ENCODE peak calls at places on chromosomes 5 and 9, in six cellular contexts. Q is IMR-90, Y is A549, P is right lobe of liver, O is ovary, L is MM.1S. K is an unnamed sample.

GRCh38 chr9:2413196-2413840 is 208.3 kb upstream of the VLDLR start:
- DNase-seq in Y (no peak), P (no peak), O (no peak), Q (no peak), L (no peak), K (no peak)

GRCh38 chr5:53560028-53560427 is 411 bp upstream of the NDUFS4 start:
- DNase-seq in O (no peak), P (no peak), Q (no peak), L (no peak), Y (no peak), K (no peak)

GRCh38 chr5:73596705-73597328 is 29.2 kb upstream of the ARHGEF28 start:
- DNase-seq in P (no peak), L (peak; percentile 31), Q (peak; percentile 20), O (no peak), Y (peak; percentile 78), K (no peak)

GRCh38 chr5:167451091-167451490 is 840.4 kb upstream of the WWC1 start:
- DNase-seq in O (no peak), Q (no peak), P (no peak), Y (no peak), L (no peak), K (no peak)

GRCh38 chr5:2370626-2371418 is 380.7 kb downstream of the IRX2 start:
- DNase-seq in P (no peak), Q (no peak), Y (no peak), L (no peak), O (no peak), K (peak; percentile 86)

GRCh38 chr5:6043491-6044310 is 334.6 kb downstream of the MED10 start:
- DNase-seq in P (no peak), Y (no peak), O (no peak), Q (no peak), L (no peak), K (peak; percentile 60)

GRCh38 chr5:162209005-162209605 is 141.5 kb downstream of the GABRG2 start:
- DNase-seq in Y (peak; percentile 37), L (peak; percentile 65), Q (no peak), O (no peak), P (no peak), K (no peak)

GRCh38 chr5:56527174-56527573 is 288.2 kb upstream of the MAP3K1 start:
- DNase-seq in L (no peak), P (no peak), Y (no peak), O (no peak), Q (no peak), K (no peak)

GRCh38 chr5:73030995-73031394 is 75.2 kb downstream of the FCHO2 start:
- DNase-seq in Y (peak; percentile 31), L (no peak), Q (peak; percentile 90), O (no peak), P (no peak), K (no peak)

GRCh38 chr9:110189001-110189400 is 19.0 kb downstream of the C9orf152 start:
- DNase-seq in P (peak; percentile 75), Y (peak; percentile 45), L (no peak), Q (peak; percentile 18), O (peak; percentile 37), K (no peak)

GRCh38 chr9:128026255-128027165 is 40.6 kb downstream of the NAIF1 start:
- DNase-seq in P (no peak), Q (no peak), Y (peak; percentile 42), L (no peak), O (no peak), K (no peak)

GRCh38 chr5:113505181-113505580 is 8.3 kb upstream of the YTHDC2 start:
- DNase-seq in Y (no peak), P (no peak), Q (peak; percentile 73), L (no peak), O (no peak), K (no peak)

GRCh38 chr5:177588413-177588909 is 3.5 kb upstream of the TMED9 start:
- DNase-seq in Y (no peak), O (no peak), L (no peak), P (no peak), Q (no peak), K (no peak)

GRCh38 chr5:157559301-157559700 is 16.3 kb downstream of the ADAM19 start:
- DNase-seq in O (no peak), Y (peak; percentile 28), Q (peak; percentile 67), P (no peak), L (no peak), K (no peak)

GRCh38 chr9:24602687-24603352 is 57.1 kb upstream of the IZUMO3 start:
- DNase-seq in Q (no peak), L (no peak), O (no peak), P (no peak), Y (no peak), K (no peak)

GRCh38 chr9:115291841-115292240 is 173.9 kb upstream of the TNC start:
- DNase-seq in Y (no peak), L (no peak), Q (peak; percentile 52), P (no peak), O (no peak), K (no peak)

GRCh38 chr5:39132128-39132447 is 57.9 kb upstream of the RICTOR start:
- DNase-seq in L (no peak), O (no peak), Q (no peak), P (no peak), Y (no peak), K (no peak)

GRCh38 chr9:76542360-76542759 is 83.4 kb downstream of the GCNT1 start:
- DNase-seq in L (no peak), O (no peak), Q (no peak), P (no peak), Y (peak; percentile 16), K (no peak)

GRCh38 chr5:75366787-75367186 is 29.8 kb downstream of the HMGCR start:
- DNase-seq in O (no peak), L (peak; percentile 85), P (no peak), Q (no peak), Y (no peak), K (no peak)

GRCh38 chr5:33842456-33842855 is 49.3 kb downstream of the ADAMTS12 start:
- DNase-seq in Q (no peak), L (no peak), P (no peak), O (no peak), Y (no peak), K (no peak)

GRCh38 chr9:135301271-135302263 is 178.0 kb upstream of the PPP1R26 start:
- DNase-seq in Y (no peak), L (no peak), O (no peak), P (no peak), Q (no peak), K (no peak)

GRCh38 chr9:94780516-94780950 is 54.0 kb downstream of the AOPEP start:
- DNase-seq in P (no peak), O (no peak), Q (no peak), Y (no peak), L (no peak), K (no peak)

GRCh38 chr5:32585122-32585445 is 273 bp upstream of the SUB1 start:
- DNase-seq in Q (no peak), O (no peak), L (no peak), Y (no peak), P (no peak), K (no peak)

GRCh38 chr5:32585446-32586250 is at the start of gene SUB1:
- DNase-seq in P (peak; percentile 97), L (peak; percentile 97), O (peak; percentile 94), Y (peak; percentile 92), Q (peak; percentile 90), K (peak; percentile 97)

GRCh38 chr5:32586251-32586642 is 890 bp downstream of the SUB1 start:
- DNase-seq in Y (no peak), P (no peak), Q (no peak), O (no peak), L (peak; percentile 72), K (no peak)

GRCh38 chr5:32583582-32584232 is 1.6 kb upstream of the SUB1 start:
- DNase-seq in P (no peak), Q (no peak), L (peak; percentile 93), Y (no peak), O (no peak), K (no peak)

GRCh38 chr5:32584651-32585050 is 706 bp upstream of the SUB1 start:
- DNase-seq in O (no peak), P (no peak), Q (no peak), Y (no peak), L (no peak), K (no peak)
- H3K4me1 ChIP-seq in O (peaks cover 3% of the 10 kb centered on the region), P (peaks cover 10% of the 10 kb centered on the region), Q (peaks cover 4% of the 10 kb centered on the region), Y (peaks cover 24% of the 10 kb centered on the region), L (peaks cover 42% of the 10 kb centered on the region), K (peaks cover 28% of the 10 kb centered on the region)

GRCh38 chr5:178866946-178867345 is 7.2 kb downstream of the ZNF354B start:
- DNase-seq in Y (no peak), O (no peak), L (no peak), Q (no peak), P (no peak), K (no peak)

GRCh38 chr5:178870411-178870810 is 10.7 kb downstream of the ZNF354B start:
- DNase-seq in Y (no peak), O (no peak), L (no peak), Q (no peak), P (no peak), K (no peak)

GRCh38 chr5:178872302-178872701 is 12.5 kb downstream of the ZNF354B start:
- DNase-seq in Y (no peak), L (no peak), Q (no peak), P (no peak), O (no peak), K (no peak)

DNA sequence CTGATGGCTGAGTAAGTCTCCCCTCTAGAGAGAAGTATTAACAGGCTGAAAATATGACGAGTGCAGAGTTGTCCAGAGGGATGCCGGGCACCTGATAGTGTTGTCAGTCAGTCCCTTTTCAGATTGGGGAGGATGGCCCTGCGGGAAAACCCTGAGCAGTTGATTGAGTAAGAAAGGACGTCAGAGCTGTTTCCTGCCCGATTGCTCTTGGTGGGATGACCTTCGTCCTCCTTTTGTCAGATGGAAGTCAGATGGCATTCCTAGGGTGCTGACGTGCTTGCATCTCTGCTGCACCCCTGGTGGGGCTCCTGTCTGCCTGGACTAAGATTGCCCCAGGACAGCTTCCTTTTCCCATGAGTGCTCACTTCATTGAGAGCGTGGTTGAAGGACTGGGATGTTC is 9.8 kb downstream of the ZNF354B start:
- DNase-seq in P (no peak), Y (no peak), Q (no peak), L (no peak), O (no peak), K (no peak)
- H3K4me3 ChIP-seq in P (no peak overlapping the region), Y (no peak overlapping the region), Q (no peak overlapping the region), L (no peak overlapping the region), O (no peak overlapping the region), K (no peak overlapping the region)

DNA sequence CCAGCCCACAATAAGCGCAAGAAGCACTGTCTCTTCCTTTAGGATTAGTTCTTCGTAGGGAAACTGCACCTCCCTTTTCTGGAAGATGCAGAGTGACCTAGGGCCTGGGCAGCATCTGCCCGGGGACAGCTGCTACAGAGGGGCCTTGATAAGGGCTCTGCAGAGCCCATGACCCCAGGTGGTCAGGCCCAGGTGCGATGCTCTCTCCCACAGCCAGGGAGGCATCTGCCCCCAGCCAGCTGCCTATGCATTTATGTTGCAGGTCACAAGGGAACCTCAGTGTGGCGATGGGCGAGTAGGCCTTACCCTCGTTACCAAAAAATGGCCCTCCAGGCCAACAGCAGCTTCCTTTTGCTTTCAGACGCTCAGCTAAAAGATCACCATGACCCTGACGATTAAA is 55.0 kb downstream of the PSMB7 start:
- DNase-seq in L (no peak), O (no peak), P (no peak), Q (no peak), Y (no peak), K (no peak)
- TF ChIP-seq CTCF in L (no peak), O (no peak), P (no peak), Q (no peak), Y (no peak), K (no peak)

DNA sequence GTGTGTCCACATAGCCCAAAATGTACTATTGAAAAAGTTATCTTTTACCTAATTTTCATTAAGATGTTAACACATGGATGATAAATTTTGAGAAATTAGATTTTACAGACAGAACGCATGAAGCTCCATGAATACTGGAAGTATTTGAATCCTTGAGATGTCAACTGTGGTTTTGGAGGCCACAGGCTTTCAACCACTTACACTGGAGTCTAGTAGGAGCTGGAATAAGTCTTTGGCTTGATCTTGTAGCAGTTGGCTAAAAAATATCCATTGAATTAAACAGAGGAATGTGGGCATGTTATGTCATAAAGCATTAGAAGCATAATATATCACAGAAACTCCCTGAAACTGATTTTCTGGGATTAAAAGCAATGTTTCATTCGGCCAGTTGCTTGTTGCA is 52.9 kb downstream of the CAMK4 start:
- DNase-seq in Q (no peak), P (no peak), L (no peak), O (no peak), Y (no peak), K (no peak)
- H3K4me1 ChIP-seq in Q (no peaks in the 10 kb centered on the region), P (no peaks in the 10 kb centered on the region), L (no peaks in the 10 kb centered on the region), O (no peaks in the 10 kb centered on the region), Y (no peaks in the 10 kb centered on the region), K (no peaks in the 10 kb centered on the region)